ENCODE peak calls at places on chromosome X, in four cellular contexts. One of them, this sample, is unnamed.

GRCh38 chrX:136204571-136204970 is 46.6 kb downstream of the MAP7D3 start:
- DNase-seq in fibroblast of lung: peak
- DNase-seq in activated CD8-positive, alpha-beta memory T cell treated with anti-CD3 and anti-CD28 coated beads for 48 hours: no peak
- DNase-seq in HS-27A: no peak
- DNase-seq in this sample: no peak

GRCh38 chrX:63664741-63665140 is 120.3 kb downstream of the ARHGEF9 start:
- DNase-seq in fibroblast of lung: no peak
- DNase-seq in activated CD8-positive, alpha-beta memory T cell treated with anti-CD3 and anti-CD28 coated beads for 48 hours: no peak
- DNase-seq in HS-27A: no peak
- DNase-seq in this sample: no peak

GRCh38 chrX:118862990-118863389 is 39.4 kb downstream of the ZCCHC12 start:
- DNase-seq in fibroblast of lung: no peak
- DNase-seq in activated CD8-positive, alpha-beta memory T cell treated with anti-CD3 and anti-CD28 coated beads for 48 hours: no peak
- DNase-seq in HS-27A: no peak
- DNase-seq in this sample: no peak

GRCh38 chrX:40908857-40909475 is 173.6 kb upstream of the MED14 start:
- DNase-seq in fibroblast of lung: peak
- DNase-seq in activated CD8-positive, alpha-beta memory T cell treated with anti-CD3 and anti-CD28 coated beads for 48 hours: no peak
- DNase-seq in HS-27A: no peak
- DNase-seq in this sample: no peak

GRCh38 chrX:154333116-154333515 is 37.5 kb downstream of the TKTL1 start:
- DNase-seq in fibroblast of lung: no peak
- DNase-seq in activated CD8-positive, alpha-beta memory T cell treated with anti-CD3 and anti-CD28 coated beads for 48 hours: no peak
- DNase-seq in HS-27A: no peak
- DNase-seq in this sample: no peak

GRCh38 chrX:7059214-7059838 is 88.2 kb upstream of the STS start:
- DNase-seq in fibroblast of lung: no peak
- DNase-seq in activated CD8-positive, alpha-beta memory T cell treated with anti-CD3 and anti-CD28 coated beads for 48 hours: no peak
- DNase-seq in HS-27A: no peak
- DNase-seq in this sample: no peak

GRCh38 chrX:38089173-38089982 is 83.0 kb downstream of the SYTL5 start:
- DNase-seq in fibroblast of lung: no peak
- DNase-seq in activated CD8-positive, alpha-beta memory T cell treated with anti-CD3 and anti-CD28 coated beads for 48 hours: no peak
- DNase-seq in HS-27A: no peak
- DNase-seq in this sample: no peak

GRCh38 chrX:50281253-50281652 is 76.7 kb downstream of the CCNB3 start:
- DNase-seq in fibroblast of lung: no peak
- DNase-seq in activated CD8-positive, alpha-beta memory T cell treated with anti-CD3 and anti-CD28 coated beads for 48 hours: no peak
- DNase-seq in HS-27A: no peak
- DNase-seq in this sample: no peak

GRCh38 chrX:107442914-107443527 is 6.4 kb upstream of the FRMPD3 start:
- DNase-seq in fibroblast of lung: no peak
- DNase-seq in activated CD8-positive, alpha-beta memory T cell treated with anti-CD3 and anti-CD28 coated beads for 48 hours: no peak
- DNase-seq in HS-27A: no peak
- DNase-seq in this sample: no peak

GRCh38 chrX:67555578-67556203 is 11.9 kb downstream of the AR start:
- DNase-seq in fibroblast of lung: peak
- DNase-seq in activated CD8-positive, alpha-beta memory T cell treated with anti-CD3 and anti-CD28 coated beads for 48 hours: no peak
- DNase-seq in HS-27A: no peak
- DNase-seq in this sample: no peak

This sample was measured in effector CD4-positive, alpha-beta T cell.